ENCODE peak calls at places on chromosomes 6 and 20, in seven cellular contexts. One of them, this sample, is unnamed.

GRCh38 chr6:43718387-43719105 is 31.0 kb upstream of the MRPS18A start:
- DNase-seq in GM13976: no peak
- DNase-seq in nephron progenitor cell: no peak
- DNase-seq in AG09309: no peak
- DNase-seq in gastrocnemius medialis: no peak
- DNase-seq in GM10248: no peak
- DNase-seq in brain microvascular endothelial cell: no peak
- DNase-seq in this sample: no peak

GRCh38 chr20:419556-420168 is 11.6 kb downstream of the RBCK1 start:
- DNase-seq in GM10248: no peak
- DNase-seq in nephron progenitor cell: no peak
- DNase-seq in brain microvascular endothelial cell: no peak
- DNase-seq in AG09309: no peak
- DNase-seq in gastrocnemius medialis: no peak
- DNase-seq in GM13976: no peak
- DNase-seq in this sample: no peak

GRCh38 chr20:33793011-33793931 is 17.9 kb upstream of the CHMP4B start:
- DNase-seq in GM13976: no peak
- DNase-seq in gastrocnemius medialis: peak; percentile 57
- DNase-seq in nephron progenitor cell: no peak
- DNase-seq in AG09309: peak; percentile 18
- DNase-seq in GM10248: no peak
- DNase-seq in brain microvascular endothelial cell: no peak
- DNase-seq in this sample: no peak

GRCh38 chr20:51350941-51351631 is 191.4 kb downstream of the NFATC2 start:
- DNase-seq in brain microvascular endothelial cell: peak; percentile 98
- DNase-seq in gastrocnemius medialis: no peak
- DNase-seq in nephron progenitor cell: no peak
- DNase-seq in GM10248: no peak
- DNase-seq in AG09309: peak; percentile 92
- DNase-seq in GM13976: no peak
- DNase-seq in this sample: no peak

GRCh38 chr6:88815491-88815890 is 147.9 kb downstream of the RNGTT start:
- DNase-seq in gastrocnemius medialis: no peak
- DNase-seq in AG09309: no peak
- DNase-seq in GM13976: no peak
- DNase-seq in nephron progenitor cell: no peak
- DNase-seq in GM10248: no peak
- DNase-seq in brain microvascular endothelial cell: no peak
- DNase-seq in this sample: no peak

GRCh38 chr6:151431336-151431735 is 20.6 kb downstream of the RMND1 start:
- DNase-seq in GM13976: no peak
- DNase-seq in AG09309: no peak
- DNase-seq in brain microvascular endothelial cell: no peak
- DNase-seq in gastrocnemius medialis: no peak
- DNase-seq in nephron progenitor cell: no peak
- DNase-seq in GM10248: no peak
- DNase-seq in this sample: no peak

GRCh38 chr6:121365499-121366183 is 31.4 kb upstream of the TBC1D32 start:
- DNase-seq in AG09309: no peak
- DNase-seq in gastrocnemius medialis: no peak
- DNase-seq in brain microvascular endothelial cell: no peak
- DNase-seq in nephron progenitor cell: no peak
- DNase-seq in GM13976: no peak
- DNase-seq in GM10248: no peak
- DNase-seq in this sample: no peak

GRCh38 chr20:6812530-6812929 is 45.0 kb downstream of the BMP2 start:
- DNase-seq in AG09309: no peak
- DNase-seq in brain microvascular endothelial cell: no peak
- DNase-seq in GM13976: no peak
- DNase-seq in GM10248: no peak
- DNase-seq in gastrocnemius medialis: no peak
- DNase-seq in nephron progenitor cell: no peak
- DNase-seq in this sample: no peak

GRCh38 chr20:31257364-31257763 is at the start of gene DEFB115:
- DNase-seq in gastrocnemius medialis: no peak
- DNase-seq in brain microvascular endothelial cell: no peak
- DNase-seq in GM10248: no peak
- DNase-seq in AG09309: no peak
- DNase-seq in GM13976: no peak
- DNase-seq in nephron progenitor cell: no peak
- DNase-seq in this sample: no peak

GRCh38 chr20:31256959-31257358 is 505 bp upstream of the DEFB115 start:
- DNase-seq in AG09309: no peak
- DNase-seq in brain microvascular endothelial cell: no peak
- DNase-seq in nephron progenitor cell: no peak
- DNase-seq in GM10248: no peak
- DNase-seq in gastrocnemius medialis: no peak
- DNase-seq in GM13976: no peak
- DNase-seq in this sample: no peak

DNA sequence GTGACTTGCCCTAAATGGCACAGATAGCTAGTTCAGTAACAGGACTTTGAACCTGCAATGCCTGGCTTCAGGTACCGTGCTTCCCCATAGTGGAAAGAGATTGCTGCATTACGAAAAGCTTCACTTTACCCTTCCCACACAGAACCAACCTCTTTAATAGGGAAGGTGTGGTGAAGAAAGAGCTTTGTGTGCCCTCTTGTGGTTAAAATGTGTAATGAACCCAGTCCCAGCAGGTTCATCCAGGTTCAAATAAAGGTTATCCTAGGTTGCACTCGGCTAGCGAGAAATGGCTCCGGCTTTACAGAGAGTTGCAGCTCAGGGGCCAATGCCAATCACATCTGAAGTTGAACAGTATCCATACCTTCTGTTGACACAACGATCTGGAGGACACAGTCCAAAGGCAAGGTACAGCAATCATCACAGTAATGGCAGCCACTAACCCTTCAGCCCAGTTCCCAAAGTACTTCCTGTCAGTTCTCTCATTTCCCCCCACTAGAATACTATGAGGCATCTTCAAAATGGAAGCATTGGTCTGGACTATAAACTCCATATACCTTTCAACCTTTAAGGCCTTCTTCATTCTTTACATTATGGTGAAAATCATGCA is 3.0 kb downstream of the DEFB115 start:
- DNase-seq in brain microvascular endothelial cell: no peak
- DNase-seq in GM13976: no peak
- DNase-seq in gastrocnemius medialis: no peak
- DNase-seq in nephron progenitor cell: no peak
- DNase-seq in GM10248: no peak
- DNase-seq in AG09309: no peak
- DNase-seq in this sample: no peak
- TF ChIP-seq CTCF in brain microvascular endothelial cell: peak; percentile 24
- TF ChIP-seq CTCF in GM13976: peak; percentile 34
- TF ChIP-seq CTCF in gastrocnemius medialis: no peak
- TF ChIP-seq CTCF in nephron progenitor cell: no peak
- TF ChIP-seq CTCF in GM10248: peak; percentile 51
- TF ChIP-seq CTCF in AG09309: peak; percentile 26
- TF ChIP-seq CTCF in this sample: peak; percentile 18

GRCh38 chr20:8399963-8400362 is 267.9 kb downstream of the PLCB1 start:
- DNase-seq in brain microvascular endothelial cell: no peak
- DNase-seq in nephron progenitor cell: no peak
- DNase-seq in gastrocnemius medialis: no peak
- DNase-seq in GM13976: peak; percentile 39
- DNase-seq in GM10248: peak; percentile 34
- DNase-seq in AG09309: no peak
- DNase-seq in this sample: peak; percentile 47

GRCh38 chr20:8394308-8394945 is 262.4 kb downstream of the PLCB1 start:
- DNase-seq in nephron progenitor cell: no peak
- DNase-seq in GM13976: no peak
- DNase-seq in AG09309: no peak
- DNase-seq in GM10248: no peak
- DNase-seq in gastrocnemius medialis: no peak
- DNase-seq in brain microvascular endothelial cell: peak; percentile 20
- DNase-seq in this sample: peak; percentile 7

GRCh38 chr20:8401491-8401890 is 269.4 kb downstream of the PLCB1 start:
- DNase-seq in nephron progenitor cell: no peak
- DNase-seq in AG09309: no peak
- DNase-seq in GM10248: no peak
- DNase-seq in GM13976: no peak
- DNase-seq in gastrocnemius medialis: no peak
- DNase-seq in brain microvascular endothelial cell: peak; percentile 32
- DNase-seq in this sample: no peak

GRCh38 chr20:8400461-8400860 is 268.4 kb downstream of the PLCB1 start:
- DNase-seq in nephron progenitor cell: no peak
- DNase-seq in brain microvascular endothelial cell: no peak
- DNase-seq in GM10248: no peak
- DNase-seq in GM13976: no peak
- DNase-seq in gastrocnemius medialis: no peak
- DNase-seq in AG09309: no peak
- DNase-seq in this sample: no peak

DNA sequence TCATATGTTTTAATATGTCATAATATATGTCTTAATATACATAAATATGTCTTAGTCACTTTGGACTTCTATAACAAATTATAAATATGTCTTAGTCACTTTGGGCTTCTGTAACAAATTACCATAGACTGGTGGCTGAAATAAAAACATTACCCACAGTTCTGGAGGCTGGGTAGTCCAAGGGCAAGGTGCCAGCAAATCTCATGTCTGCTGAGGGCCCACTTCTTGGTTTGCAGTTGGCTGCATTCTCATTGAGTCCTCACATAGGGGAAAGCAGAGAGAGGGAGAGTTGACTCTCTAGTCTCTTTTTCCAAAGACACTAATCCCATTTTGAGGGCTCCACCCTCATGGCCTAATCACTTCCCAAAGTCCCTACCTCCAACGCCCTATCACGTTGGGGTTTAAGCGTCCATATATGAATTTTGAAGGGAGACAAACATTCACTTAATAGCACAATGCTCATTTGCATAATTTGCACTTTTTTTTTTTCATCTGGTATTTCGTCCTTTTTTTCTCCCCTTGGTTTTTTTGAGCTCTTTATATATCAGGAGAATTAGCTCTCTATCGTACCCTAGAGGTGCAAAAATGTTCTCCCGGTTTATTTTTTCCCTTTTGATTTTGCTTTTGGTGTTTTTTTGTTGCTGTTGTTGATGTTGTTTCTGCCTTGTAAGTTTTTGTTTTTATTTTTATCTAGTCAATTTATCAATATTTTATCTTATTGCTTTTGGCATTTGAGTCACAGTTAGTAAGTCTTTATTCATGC is 266.4 kb downstream of the PLCB1 start:
- DNase-seq in gastrocnemius medialis: no peak
- DNase-seq in brain microvascular endothelial cell: no peak
- DNase-seq in GM10248: no peak
- DNase-seq in AG09309: no peak
- DNase-seq in nephron progenitor cell: no peak
- DNase-seq in GM13976: no peak
- DNase-seq in this sample: no peak
- TF ChIP-seq CTCF in gastrocnemius medialis: no peak
- TF ChIP-seq CTCF in brain microvascular endothelial cell: no peak
- TF ChIP-seq CTCF in GM10248: no peak
- TF ChIP-seq CTCF in AG09309: no peak
- TF ChIP-seq CTCF in nephron progenitor cell: no peak
- TF ChIP-seq CTCF in GM13976: no peak
- TF ChIP-seq CTCF in this sample: no peak

GRCh38 chr20:3275966-3276365 is 37.0 kb upstream of the SLC4A11 start:
- DNase-seq in AG09309: no peak
- DNase-seq in gastrocnemius medialis: no peak
- DNase-seq in GM13976: no peak
- DNase-seq in brain microvascular endothelial cell: no peak
- DNase-seq in nephron progenitor cell: no peak
- DNase-seq in GM10248: no peak
- DNase-seq in this sample: no peak

GRCh38 chr20:3277686-3278465 is 38.9 kb upstream of the SLC4A11 start:
- DNase-seq in gastrocnemius medialis: no peak
- DNase-seq in brain microvascular endothelial cell: no peak
- DNase-seq in GM10248: no peak
- DNase-seq in AG09309: no peak
- DNase-seq in nephron progenitor cell: no peak
- DNase-seq in GM13976: no peak
- DNase-seq in this sample: no peak

GRCh38 chr20:3273371-3273770 is 34.4 kb upstream of the SLC4A11 start:
- DNase-seq in GM13976: no peak
- DNase-seq in gastrocnemius medialis: no peak
- DNase-seq in brain microvascular endothelial cell: no peak
- DNase-seq in nephron progenitor cell: no peak
- DNase-seq in AG09309: no peak
- DNase-seq in GM10248: no peak
- DNase-seq in this sample: no peak

GRCh38 chr20:3275064-3275935 is 36.3 kb upstream of the SLC4A11 start:
- DNase-seq in brain microvascular endothelial cell: no peak
- DNase-seq in GM13976: no peak
- DNase-seq in gastrocnemius medialis: no peak
- DNase-seq in GM10248: no peak
- DNase-seq in AG09309: no peak
- DNase-seq in nephron progenitor cell: no peak
- DNase-seq in this sample: no peak

DNA sequence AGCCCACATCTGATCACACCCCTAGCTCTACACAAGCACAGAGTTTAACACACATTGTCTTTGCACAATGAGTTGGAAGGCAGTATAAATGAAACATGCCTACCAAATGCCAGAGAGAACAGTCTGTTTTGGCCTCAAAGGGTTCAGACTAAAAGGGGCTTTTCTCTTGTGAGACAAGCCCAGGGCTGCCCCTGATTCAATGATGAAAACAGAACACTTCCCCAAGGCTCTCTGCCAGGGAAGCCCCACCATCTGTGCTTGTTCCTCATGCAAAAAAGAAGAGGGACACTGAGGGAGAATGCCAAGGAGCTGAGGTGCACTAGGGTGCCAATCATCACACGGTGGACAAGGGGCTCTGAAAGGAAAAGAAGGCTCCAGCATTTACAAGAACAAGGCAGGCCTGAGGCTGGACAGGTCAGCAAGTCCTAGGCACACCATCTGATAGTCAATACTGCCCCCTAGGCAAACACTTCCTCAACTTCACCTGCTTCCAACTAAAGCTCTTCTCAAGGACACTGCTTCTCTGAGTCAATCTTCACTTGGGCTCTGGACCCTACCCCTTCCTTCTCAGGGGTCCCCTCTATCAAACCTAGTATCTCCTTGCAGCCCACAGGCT is 37.5 kb upstream of the SLC4A11 start:
- DNase-seq in GM13976: peak; percentile 54
- DNase-seq in nephron progenitor cell: no peak
- DNase-seq in GM10248: peak; percentile 42
- DNase-seq in brain microvascular endothelial cell: peak; percentile 14
- DNase-seq in AG09309: no peak
- DNase-seq in gastrocnemius medialis: no peak
- DNase-seq in this sample: peak; percentile 58
- TF ChIP-seq CTCF in GM13976: peak; percentile 43
- TF ChIP-seq CTCF in nephron progenitor cell: peak; percentile 13
- TF ChIP-seq CTCF in GM10248: peak; percentile 34
- TF ChIP-seq CTCF in brain microvascular endothelial cell: peak; percentile 40
- TF ChIP-seq CTCF in AG09309: peak; percentile 23
- TF ChIP-seq CTCF in gastrocnemius medialis: no peak
- TF ChIP-seq CTCF in this sample: peak; percentile 17

DNA sequence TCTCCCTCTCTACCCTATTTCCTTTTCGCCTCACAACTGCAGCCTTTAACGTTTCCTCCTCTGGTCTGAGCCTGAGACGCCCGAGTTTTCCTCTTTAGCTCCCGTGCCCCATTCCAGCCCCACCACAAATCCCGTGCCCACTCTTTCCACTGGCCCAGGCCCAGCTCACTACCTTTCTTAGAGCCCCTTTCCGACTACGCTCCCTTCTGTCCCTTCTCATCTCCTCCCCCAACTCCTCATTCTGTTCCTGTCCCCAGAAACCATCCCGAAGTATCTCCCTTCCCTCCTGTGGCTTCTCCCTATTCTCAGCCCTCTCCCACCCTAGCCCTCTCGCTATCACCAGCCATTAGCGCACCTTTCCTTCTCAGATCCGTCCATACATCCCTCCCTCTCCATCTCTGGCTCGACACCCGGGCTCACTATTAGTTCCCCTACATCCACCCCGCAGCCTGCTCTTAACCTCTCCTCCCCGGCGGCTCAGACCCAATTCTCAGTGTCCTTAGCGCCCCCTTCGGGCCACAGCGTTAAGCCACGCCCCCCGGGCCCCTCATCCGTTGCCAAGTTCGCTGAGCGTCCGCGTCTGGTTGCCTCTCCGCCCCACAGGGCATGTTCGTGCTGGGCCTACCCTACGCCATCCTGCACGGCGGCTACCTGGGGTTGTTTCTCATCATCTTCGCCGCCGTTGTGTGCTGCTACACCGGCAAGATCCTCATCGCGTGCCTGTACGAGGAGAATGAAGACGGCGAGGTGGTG is 2.7 kb downstream of the SLC32A1 start:
- DNase-seq in GM10248: peak; percentile 73
- DNase-seq in gastrocnemius medialis: no peak
- DNase-seq in nephron progenitor cell: peak; percentile 93
- DNase-seq in brain microvascular endothelial cell: no peak
- DNase-seq in GM13976: peak; percentile 81
- DNase-seq in AG09309: no peak
- DNase-seq in this sample: peak; percentile 62
- TF ChIP-seq CTCF in GM10248: no peak
- TF ChIP-seq CTCF in gastrocnemius medialis: no peak
- TF ChIP-seq CTCF in nephron progenitor cell: peak; percentile 60
- TF ChIP-seq CTCF in brain microvascular endothelial cell: peak; percentile 54
- TF ChIP-seq CTCF in GM13976: peak; percentile 69
- TF ChIP-seq CTCF in AG09309: no peak
- TF ChIP-seq CTCF in this sample: no peak

This sample was measured in GM20000.